ENCODE peak calls at places on chromosome 2, in four cellular contexts. D is HepG2, Y is K562, B is GM12878. K is an unnamed sample.

GRCh38 chr2:186950694-186951093 is 101.7 kb upstream of the ZSWIM2 start:
- DNase-seq in D (no peak), Y (no peak), B (no peak), K (no peak)

GRCh38 chr2:44168684-44169154 is at the start of gene PPM1B:
- DNase-seq in D (no peak), Y (peak; percentile 99), B (no peak), K (no peak)

GRCh38 chr2:30756051-30756719 is 51.1 kb downstream of the CAPN13 start:
- DNase-seq in D (peak; percentile 12), Y (peak; percentile 49), B (no peak), K (no peak)

GRCh38 chr2:135279209-135279608 is 227.1 kb downstream of the RAB3GAP1 start:
- DNase-seq in D (no peak), Y (no peak), B (no peak), K (no peak)

GRCh38 chr2:18387479-18388206 is 172.8 kb downstream of the RDH14 start:
- DNase-seq in D (peak; percentile 71), Y (peak; percentile 75), B (peak; percentile 23), K (peak; percentile 63)

GRCh38 chr2:233990261-233990798 is 60.2 kb upstream of the SPP2 start:
- DNase-seq in D (no peak), Y (no peak), B (peak; percentile 38), K (no peak)

GRCh38 chr2:194464964-194465638 is 1191.9 kb upstream of the SLC39A10 start:
- DNase-seq in D (no peak), Y (no peak), B (no peak), K (no peak)

GRCh38 chr2:215137741-215138340 is 585 bp downstream of the ABCA12 start:
- DNase-seq in D (no peak), Y (no peak), B (no peak), K (no peak)

GRCh38 chr2:31083204-31083993 is 54.8 kb downstream of the GALNT14 start:
- DNase-seq in D (no peak), Y (no peak), B (no peak), K (no peak)

GRCh38 chr2:149058936-149059335 is 20.4 kb downstream of the LYPD6B start:
- DNase-seq in D (no peak), Y (no peak), B (no peak), K (no peak)

GRCh38 chr2:97740590-97741182 is 27.3 kb downstream of the ZAP70 start:
- DNase-seq in D (peak; percentile 54), Y (peak; percentile 83), B (no peak), K (peak; percentile 85)

GRCh38 chr2:128986026-128986720 is 667.5 kb upstream of the HS6ST1 start:
- DNase-seq in D (no peak), Y (no peak), B (no peak), K (no peak)

GRCh38 chr2:106160786-106161261 is 33.3 kb downstream of the UXS1 start:
- DNase-seq in D (no peak), Y (no peak), B (no peak), K (no peak)

GRCh38 chr2:28282248-28282647 is 110.4 kb upstream of the FOSL2 start:
- DNase-seq in D (no peak), Y (no peak), B (no peak), K (no peak)

GRCh38 chr2:9422321-9423099 is 818 bp downstream of the ITGB1BP1 start:
- DNase-seq in D (peak; percentile 47), Y (peak; percentile 56), B (no peak), K (peak; percentile 27)

GRCh38 chr2:24399434-24400206 is 39.3 kb upstream of the ITSN2 start:
- DNase-seq in D (peak; percentile 45), Y (no peak), B (no peak), K (no peak)

GRCh38 chr2:174568425-174568824 is 29.2 kb downstream of the WIPF1 start:
- DNase-seq in D (no peak), Y (no peak), B (no peak), K (no peak)

GRCh38 chr2:36405183-36405582 is 49.6 kb downstream of the CRIM1 start:
- DNase-seq in D (no peak), Y (no peak), B (no peak), K (no peak)
- TF ChIP-seq FOXK2 in D (no peak), Y (no peak), B (no peak), K (no peak)

DNA sequence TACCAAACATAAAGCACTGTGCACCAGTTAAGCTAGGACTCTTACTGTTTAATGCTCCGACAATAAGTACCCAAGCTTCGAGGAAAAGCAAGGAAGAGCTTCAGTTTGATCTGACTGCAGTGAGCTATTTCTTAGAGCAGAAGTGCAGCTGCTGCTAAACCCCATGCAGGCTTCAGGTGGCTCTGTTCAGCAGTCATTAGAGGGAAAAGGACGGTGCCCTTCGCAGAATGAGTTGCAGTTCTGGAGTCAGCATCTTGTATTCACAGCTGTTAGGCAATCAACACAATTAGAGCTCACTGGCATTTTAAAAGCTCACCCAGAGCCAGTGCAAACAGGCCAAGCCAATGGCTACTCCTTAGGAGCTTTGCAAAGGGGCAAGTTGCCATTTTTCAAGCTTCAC is 1.5 kb upstream of the CERKL start:
- DNase-seq in D (no peak), Y (no peak), B (no peak), K (no peak)
- TF ChIP-seq TARDBP in D (no peak), Y (no peak), B (no peak), K (no peak)

DNA sequence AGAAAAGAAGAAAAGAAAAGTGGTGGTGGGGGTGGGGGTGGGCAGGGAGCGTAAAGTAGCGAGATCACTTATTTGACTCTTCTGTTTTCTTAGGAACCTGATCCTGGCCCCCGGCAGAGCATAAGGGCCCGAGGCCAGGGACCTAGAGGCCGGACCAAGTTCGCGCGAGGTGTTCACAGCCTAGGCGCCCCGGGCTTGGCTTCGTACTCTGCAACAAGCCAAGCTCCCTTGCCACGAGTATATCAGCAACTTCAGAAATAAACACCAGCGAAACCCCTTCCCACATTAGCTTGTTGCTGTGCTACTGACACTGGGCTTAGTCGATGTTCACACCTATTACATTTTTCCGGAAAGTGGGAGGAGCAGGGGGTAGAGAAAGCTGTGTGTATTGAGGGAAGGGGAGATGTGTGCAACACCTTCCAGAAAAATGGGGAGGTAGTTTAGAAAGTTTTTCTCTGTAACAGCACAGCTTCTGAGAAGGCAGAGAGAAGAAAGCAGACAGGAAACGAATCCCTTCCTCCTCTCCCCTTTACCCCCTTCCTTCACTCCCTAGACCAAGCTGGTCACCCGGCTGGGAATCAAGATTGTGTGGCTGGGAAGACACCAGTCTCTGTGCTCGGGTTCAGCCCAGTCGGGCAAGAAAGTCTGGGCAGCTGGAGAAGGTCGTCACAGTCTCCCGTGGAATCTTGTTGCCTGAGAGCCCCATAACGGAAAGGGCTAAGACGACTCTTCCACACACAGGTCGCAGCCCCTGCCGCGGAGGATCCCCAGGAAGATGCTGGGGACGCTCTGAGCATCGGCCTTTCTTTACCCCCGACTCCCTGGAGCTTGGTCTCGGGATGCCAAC is 12.0 kb upstream of the SATB2 start:
- DNase-seq in D (no peak), Y (no peak), B (no peak), K (no peak)
- TF ChIP-seq FOXM1 in D (no peak), Y (no peak), B (no peak), K (no peak)

GRCh38 chr2:223887127-223887526 is 49.7 kb upstream of the AP1S3 start:
- DNase-seq in D (peak; percentile 54), Y (no peak), B (no peak), K (no peak)
- TF ChIP-seq FOXK2 in D (no peak), Y (no peak), B (no peak), K (no peak)

DNA sequence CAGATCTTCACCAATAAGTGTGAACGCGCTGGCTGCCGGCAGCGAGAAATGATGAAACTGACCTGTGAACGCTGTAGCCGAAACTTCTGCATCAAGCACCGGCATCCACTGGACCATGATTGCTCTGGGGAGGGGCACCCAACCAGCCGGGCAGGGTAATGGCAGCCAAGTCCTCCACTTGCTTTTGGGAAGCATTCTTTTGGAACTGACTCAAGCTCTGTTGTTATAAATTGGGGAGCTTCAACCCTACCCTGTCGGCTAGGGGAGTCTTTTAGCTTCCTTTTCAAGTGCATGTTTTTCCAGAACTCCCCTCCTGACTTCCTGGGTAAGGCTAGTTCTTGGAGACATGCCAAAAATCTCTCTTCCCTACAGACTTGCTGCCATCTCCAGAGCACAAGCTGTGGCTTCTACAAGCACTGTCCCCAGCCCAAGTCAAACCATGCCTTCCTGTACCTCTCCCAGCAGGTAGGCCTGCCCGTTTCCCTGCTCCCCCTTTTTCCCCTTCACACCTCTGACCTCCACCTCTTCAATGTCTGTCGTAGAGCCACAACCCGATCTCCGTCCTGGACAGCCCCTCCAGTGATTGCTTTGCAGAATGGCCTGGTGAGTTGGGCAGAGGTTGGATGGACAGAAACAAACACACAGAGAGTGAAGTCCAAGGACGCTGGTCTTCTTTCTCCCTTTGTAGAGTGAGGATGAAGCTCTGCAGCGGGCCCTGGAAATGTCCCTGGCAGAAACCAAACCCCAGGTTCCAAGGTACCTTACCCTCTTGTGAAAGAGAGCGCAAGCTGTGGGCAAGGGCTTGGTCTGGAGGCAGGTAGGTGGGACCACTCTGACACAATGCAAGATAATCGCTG is 1.5 kb downstream of the ZFAND2B start:
- DNase-seq in D (peak; percentile 90), Y (no peak), B (no peak), K (no peak)
- TF ChIP-seq TARDBP in D (peak; percentile 73), Y (no peak), B (no peak), K (no peak)

DNA sequence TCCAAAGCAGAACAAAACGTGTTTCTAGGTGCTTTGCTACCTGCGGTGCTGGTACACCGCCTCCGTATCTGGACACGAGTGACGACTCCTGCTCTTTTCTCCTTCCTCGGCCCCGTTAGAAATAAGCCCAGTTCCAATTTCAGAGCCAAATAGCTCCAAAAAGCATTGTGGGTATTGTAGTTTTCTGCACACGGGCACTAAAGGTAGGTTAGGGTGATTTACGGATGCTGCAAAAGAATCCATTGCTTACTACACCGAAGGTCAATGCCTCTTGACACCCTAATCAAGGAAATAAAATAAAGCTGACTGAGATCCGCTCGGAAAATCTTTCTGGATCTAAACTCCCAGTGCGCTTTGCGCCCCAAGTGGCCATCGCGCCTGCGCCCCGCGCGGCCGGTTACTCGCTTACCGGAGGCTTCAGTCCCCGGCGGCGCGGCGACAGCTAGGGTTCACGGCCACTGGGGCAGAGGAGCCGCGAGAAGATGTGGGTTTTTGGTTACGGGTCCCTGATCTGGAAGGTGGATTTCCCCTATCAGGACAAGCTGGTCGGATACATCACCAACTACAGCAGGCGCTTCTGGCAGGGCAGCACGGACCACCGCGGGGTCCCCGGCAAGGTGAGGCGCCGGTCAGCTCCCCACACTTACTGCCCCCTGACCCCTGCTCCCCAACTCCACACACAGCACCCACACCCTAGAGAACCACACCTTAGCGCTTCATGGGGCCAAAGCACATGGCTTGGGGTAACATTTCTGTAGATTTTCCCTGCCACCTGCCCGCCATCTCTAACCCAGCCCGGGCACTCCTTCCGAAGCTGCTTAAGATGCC is at the start of gene CHAC2:
- DNase-seq in D (peak; percentile 81), Y (peak; percentile 92), B (peak; percentile 66), K (peak; percentile 81)
- TF ChIP-seq FOXM1 in D (no peak), Y (no peak), B (peak; percentile 11), K (no peak)

GRCh38 chr2:1806254-1806653 is 61.9 kb upstream of the PXDN start:
- DNase-seq in D (no peak), Y (no peak), B (no peak), K (no peak)
- TF ChIP-seq FOXK2 in D (no peak), Y (no peak), B (no peak), K (no peak)

GRCh38 chr2:57373530-57373929 is 673.1 kb upstream of the VRK2 start:
- DNase-seq in D (no peak), Y (no peak), B (no peak), K (no peak)
- TF ChIP-seq TARDBP in D (no peak), Y (no peak), B (no peak), K (no peak)

GRCh38 chr2:126891681-126892500 is 6.8 kb upstream of the TEX51 start:
- DNase-seq in D (no peak), Y (no peak), B (no peak), K (no peak)
- TF ChIP-seq FOXM1 in D (no peak), Y (no peak), B (no peak), K (no peak)